ENCODE peak calls at places on chromosome 17, in six cellular contexts. One of them, this sample, is unnamed.

GRCh38 chr17:4365628-4366311 is 705 bp downstream of the UBE2G1 start:
- DNase-seq in pancreas: peak; percentile 48
- DNase-seq in esophagus muscularis mucosa: no peak
- DNase-seq in fibroblast of lung: peak; percentile 11
- DNase-seq in cardiac muscle cell: peak; percentile 68
- DNase-seq in upper lobe of right lung: no peak
- DNase-seq in this sample: peak; percentile 40

GRCh38 chr17:17109231-17109630 is 67.0 kb downstream of the MPRIP start:
- DNase-seq in pancreas: no peak
- DNase-seq in esophagus muscularis mucosa: no peak
- DNase-seq in fibroblast of lung: no peak
- DNase-seq in cardiac muscle cell: no peak
- DNase-seq in upper lobe of right lung: no peak
- DNase-seq in this sample: no peak

GRCh38 chr17:77372444-77373297 is 231.9 kb downstream of the SEC14L1 start:
- DNase-seq in pancreas: peak; percentile 65
- DNase-seq in esophagus muscularis mucosa: no peak
- DNase-seq in fibroblast of lung: peak; percentile 80
- DNase-seq in cardiac muscle cell: peak; percentile 96
- DNase-seq in upper lobe of right lung: peak; percentile 90
- DNase-seq in this sample: no peak

GRCh38 chr17:45936610-45937009 is 42.3 kb downstream of the MAPT start:
- DNase-seq in pancreas: no peak
- DNase-seq in esophagus muscularis mucosa: no peak
- DNase-seq in fibroblast of lung: no peak
- DNase-seq in cardiac muscle cell: no peak
- DNase-seq in upper lobe of right lung: no peak
- DNase-seq in this sample: no peak

GRCh38 chr17:5446786-5447185 is 7.8 kb upstream of the C1QBP start:
- DNase-seq in pancreas: no peak
- DNase-seq in esophagus muscularis mucosa: no peak
- DNase-seq in fibroblast of lung: no peak
- DNase-seq in cardiac muscle cell: no peak
- DNase-seq in upper lobe of right lung: no peak
- DNase-seq in this sample: no peak

GRCh38 chr17:73566905-73567782 is 77.1 kb downstream of the SDK2 start:
- DNase-seq in pancreas: no peak
- DNase-seq in esophagus muscularis mucosa: no peak
- DNase-seq in fibroblast of lung: no peak
- DNase-seq in cardiac muscle cell: no peak
- DNase-seq in upper lobe of right lung: no peak
- DNase-seq in this sample: no peak

GRCh38 chr17:29617481-29618271 is 5.0 kb downstream of the CORO6 start:
- DNase-seq in pancreas: peak; percentile 81
- DNase-seq in esophagus muscularis mucosa: no peak
- DNase-seq in fibroblast of lung: peak; percentile 65
- DNase-seq in cardiac muscle cell: peak; percentile 65
- DNase-seq in upper lobe of right lung: peak; percentile 94
- DNase-seq in this sample: peak; percentile 81

GRCh38 chr17:74020522-74020921 is 183.0 kb upstream of the RPL38 start:
- DNase-seq in pancreas: no peak
- DNase-seq in esophagus muscularis mucosa: no peak
- DNase-seq in fibroblast of lung: no peak
- DNase-seq in cardiac muscle cell: no peak
- DNase-seq in upper lobe of right lung: no peak
- DNase-seq in this sample: no peak

GRCh38 chr17:7858487-7858832 is 657 bp downstream of the CYB5D1 start:
- DNase-seq in pancreas: peak; percentile 56
- DNase-seq in esophagus muscularis mucosa: no peak
- DNase-seq in fibroblast of lung: peak; percentile 57
- DNase-seq in cardiac muscle cell: peak; percentile 62
- DNase-seq in upper lobe of right lung: peak; percentile 72
- DNase-seq in this sample: peak; percentile 59

GRCh38 chr17:32191306-32191705 is 49.0 kb downstream of the RHOT1 start:
- DNase-seq in pancreas: no peak
- DNase-seq in esophagus muscularis mucosa: no peak
- DNase-seq in fibroblast of lung: peak; percentile 44
- DNase-seq in cardiac muscle cell: no peak
- DNase-seq in upper lobe of right lung: no peak
- DNase-seq in this sample: no peak

GRCh38 chr17:61314368-61315078 is 85.1 kb upstream of the TBX2 start:
- DNase-seq in pancreas: no peak
- DNase-seq in esophagus muscularis mucosa: no peak
- DNase-seq in fibroblast of lung: peak; percentile 91
- DNase-seq in cardiac muscle cell: peak; percentile 43
- DNase-seq in upper lobe of right lung: no peak
- DNase-seq in this sample: no peak

GRCh38 chr17:60305141-60305540 is 86.8 kb downstream of the USP32 start:
- DNase-seq in pancreas: peak; percentile 15
- DNase-seq in esophagus muscularis mucosa: no peak
- DNase-seq in fibroblast of lung: no peak
- DNase-seq in cardiac muscle cell: no peak
- DNase-seq in upper lobe of right lung: no peak
- DNase-seq in this sample: no peak

GRCh38 chr17:59361386-59361785 is 29.9 kb downstream of the YPEL2 start:
- DNase-seq in pancreas: no peak
- DNase-seq in esophagus muscularis mucosa: no peak
- DNase-seq in fibroblast of lung: peak; percentile 96
- DNase-seq in cardiac muscle cell: no peak
- DNase-seq in upper lobe of right lung: no peak
- DNase-seq in this sample: no peak

GRCh38 chr17:49708515-49709161 is 874 bp upstream of the SLC35B1 start:
- DNase-seq in pancreas: no peak
- DNase-seq in esophagus muscularis mucosa: no peak
- DNase-seq in fibroblast of lung: peak; percentile 15
- DNase-seq in cardiac muscle cell: no peak
- DNase-seq in upper lobe of right lung: no peak
- DNase-seq in this sample: no peak

GRCh38 chr17:51035436-51035835 is 85.2 kb downstream of the SPAG9 start:
- DNase-seq in pancreas: no peak
- DNase-seq in esophagus muscularis mucosa: no peak
- DNase-seq in fibroblast of lung: peak; percentile 97
- DNase-seq in cardiac muscle cell: peak; percentile 14
- DNase-seq in upper lobe of right lung: no peak
- DNase-seq in this sample: no peak

DNA sequence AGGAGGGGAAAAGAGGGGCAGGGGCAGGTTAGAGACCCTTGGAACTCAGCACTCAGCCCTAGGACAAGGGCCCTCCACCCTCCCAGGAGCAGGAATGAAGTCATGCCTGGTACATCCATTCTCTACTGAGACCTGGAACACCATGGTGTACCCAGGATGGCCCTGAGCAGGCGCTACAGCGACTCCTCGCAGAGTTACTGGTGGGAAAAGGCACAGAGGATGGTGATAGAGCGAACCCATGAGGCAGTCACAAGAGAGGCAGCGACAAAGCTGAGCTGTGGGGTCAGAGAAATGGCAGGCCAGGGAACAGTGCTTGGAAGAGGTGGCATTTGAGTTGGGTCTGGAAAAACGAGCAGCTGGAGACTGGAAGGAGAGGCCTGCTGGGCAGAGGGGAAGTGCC is 37.5 kb downstream of the SRCIN1 start:
- DNase-seq in pancreas: no peak
- DNase-seq in esophagus muscularis mucosa: no peak
- DNase-seq in fibroblast of lung: no peak
- DNase-seq in cardiac muscle cell: no peak
- DNase-seq in upper lobe of right lung: no peak
- DNase-seq in this sample: no peak
- TF ChIP-seq CTCF in pancreas: no peak
- TF ChIP-seq CTCF in esophagus muscularis mucosa: no peak
- TF ChIP-seq CTCF in fibroblast of lung: no peak
- TF ChIP-seq CTCF in cardiac muscle cell: no peak
- TF ChIP-seq CTCF in upper lobe of right lung: no peak
- TF ChIP-seq CTCF in this sample: no peak

GRCh38 chr17:35068249-35068648 is 4.7 kb upstream of the RFFL start:
- DNase-seq in pancreas: no peak
- DNase-seq in esophagus muscularis mucosa: no peak
- DNase-seq in fibroblast of lung: no peak
- DNase-seq in cardiac muscle cell: no peak
- DNase-seq in upper lobe of right lung: no peak
- DNase-seq in this sample: no peak

GRCh38 chr17:35062284-35062683 is 1.2 kb downstream of the RFFL start:
- DNase-seq in pancreas: no peak
- DNase-seq in esophagus muscularis mucosa: no peak
- DNase-seq in fibroblast of lung: no peak
- DNase-seq in cardiac muscle cell: no peak
- DNase-seq in upper lobe of right lung: no peak
- DNase-seq in this sample: no peak

GRCh38 chr17:35065880-35066279 is 2.4 kb upstream of the RFFL start:
- DNase-seq in pancreas: no peak
- DNase-seq in esophagus muscularis mucosa: no peak
- DNase-seq in fibroblast of lung: no peak
- DNase-seq in cardiac muscle cell: no peak
- DNase-seq in upper lobe of right lung: no peak
- DNase-seq in this sample: no peak

GRCh38 chr17:35069311-35069710 is 5.8 kb upstream of the RFFL start:
- DNase-seq in pancreas: no peak
- DNase-seq in esophagus muscularis mucosa: no peak
- DNase-seq in fibroblast of lung: peak; percentile 43
- DNase-seq in cardiac muscle cell: no peak
- DNase-seq in upper lobe of right lung: no peak
- DNase-seq in this sample: no peak

GRCh38 chr17:35063514-35064223 is at the start of gene RFFL:
- DNase-seq in pancreas: peak; percentile 93
- DNase-seq in esophagus muscularis mucosa: peak; percentile 96
- DNase-seq in fibroblast of lung: peak; percentile 97
- DNase-seq in cardiac muscle cell: peak; percentile 75
- DNase-seq in upper lobe of right lung: peak; percentile 85
- DNase-seq in this sample: peak; percentile 91
- H3K4me1 ChIP-seq in pancreas: peaks cover 16% of the 10 kb centered on the region
- H3K4me1 ChIP-seq in esophagus muscularis mucosa: peaks cover 14% of the 10 kb centered on the region
- H3K4me1 ChIP-seq in fibroblast of lung: peaks cover 10% of the 10 kb centered on the region
- H3K4me1 ChIP-seq in cardiac muscle cell: peaks cover 6% of the 10 kb centered on the region
- H3K4me1 ChIP-seq in upper lobe of right lung: peaks cover 10% of the 10 kb centered on the region
- H3K4me1 ChIP-seq in this sample: peaks cover 27% of the 10 kb centered on the region

GRCh38 chr17:82241926-82242697 is 13.3 kb downstream of the SLC16A3 start:
- DNase-seq in pancreas: no peak
- DNase-seq in esophagus muscularis mucosa: no peak
- DNase-seq in fibroblast of lung: peak; percentile 63
- DNase-seq in cardiac muscle cell: peak; percentile 64
- DNase-seq in upper lobe of right lung: no peak
- DNase-seq in this sample: no peak
- TF ChIP-seq CTCF in pancreas: no peak
- TF ChIP-seq CTCF in esophagus muscularis mucosa: no peak
- TF ChIP-seq CTCF in fibroblast of lung: no peak
- TF ChIP-seq CTCF in cardiac muscle cell: no peak
- TF ChIP-seq CTCF in upper lobe of right lung: no peak
- TF ChIP-seq CTCF in this sample: no peak

GRCh38 chr17:81428521-81428920 is 33.3 kb downstream of the BAHCC1 start:
- DNase-seq in pancreas: no peak
- DNase-seq in esophagus muscularis mucosa: no peak
- DNase-seq in fibroblast of lung: no peak
- DNase-seq in cardiac muscle cell: no peak
- DNase-seq in upper lobe of right lung: no peak
- DNase-seq in this sample: no peak

GRCh38 chr17:81429813-81430510 is 34.7 kb downstream of the BAHCC1 start:
- DNase-seq in pancreas: no peak
- DNase-seq in esophagus muscularis mucosa: no peak
- DNase-seq in fibroblast of lung: no peak
- DNase-seq in cardiac muscle cell: no peak
- DNase-seq in upper lobe of right lung: no peak
- DNase-seq in this sample: no peak

GRCh38 chr17:81428945-81429344 is 33.7 kb downstream of the BAHCC1 start:
- DNase-seq in pancreas: no peak
- DNase-seq in esophagus muscularis mucosa: no peak
- DNase-seq in fibroblast of lung: no peak
- DNase-seq in cardiac muscle cell: no peak
- DNase-seq in upper lobe of right lung: no peak
- DNase-seq in this sample: no peak

GRCh38 chr17:81428121-81428515 is 32.9 kb downstream of the BAHCC1 start:
- DNase-seq in pancreas: no peak
- DNase-seq in esophagus muscularis mucosa: no peak
- DNase-seq in fibroblast of lung: peak; percentile 38
- DNase-seq in cardiac muscle cell: no peak
- DNase-seq in upper lobe of right lung: no peak
- DNase-seq in this sample: no peak

GRCh38 chr17:81429353-81429774 is 34.1 kb downstream of the BAHCC1 start:
- DNase-seq in pancreas: peak; percentile 81
- DNase-seq in esophagus muscularis mucosa: no peak
- DNase-seq in fibroblast of lung: peak; percentile 64
- DNase-seq in cardiac muscle cell: no peak
- DNase-seq in upper lobe of right lung: peak; percentile 89
- DNase-seq in this sample: no peak
- H3K4me1 ChIP-seq in pancreas: peaks cover 32% of the 10 kb centered on the region
- H3K4me1 ChIP-seq in esophagus muscularis mucosa: peaks cover 58% of the 10 kb centered on the region
- H3K4me1 ChIP-seq in fibroblast of lung: peaks cover 9% of the 10 kb centered on the region
- H3K4me1 ChIP-seq in cardiac muscle cell: no peaks in the 10 kb centered on the region
- H3K4me1 ChIP-seq in upper lobe of right lung: peaks cover 36% of the 10 kb centered on the region
- H3K4me1 ChIP-seq in this sample: no peaks in the 10 kb centered on the region

GRCh38 chr17:58312824-58313223 is 15.8 kb downstream of the TSPOAP1 start:
- DNase-seq in pancreas: no peak
- DNase-seq in esophagus muscularis mucosa: no peak
- DNase-seq in fibroblast of lung: no peak
- DNase-seq in cardiac muscle cell: no peak
- DNase-seq in upper lobe of right lung: no peak
- DNase-seq in this sample: no peak
- TF ChIP-seq CTCF in pancreas: no peak
- TF ChIP-seq CTCF in esophagus muscularis mucosa: no peak
- TF ChIP-seq CTCF in fibroblast of lung: peak; percentile 4
- TF ChIP-seq CTCF in cardiac muscle cell: no peak
- TF ChIP-seq CTCF in upper lobe of right lung: no peak
- TF ChIP-seq CTCF in this sample: no peak

GRCh38 chr17:9237053-9237410 is 215.7 kb downstream of the NTN1 start:
- DNase-seq in pancreas: no peak
- DNase-seq in esophagus muscularis mucosa: no peak
- DNase-seq in fibroblast of lung: peak; percentile 47
- DNase-seq in cardiac muscle cell: no peak
- DNase-seq in upper lobe of right lung: no peak
- DNase-seq in this sample: no peak
- H3K4me1 ChIP-seq in pancreas: peaks cover 6% of the 10 kb centered on the region
- H3K4me1 ChIP-seq in esophagus muscularis mucosa: peaks cover 29% of the 10 kb centered on the region
- H3K4me1 ChIP-seq in fibroblast of lung: peaks cover 4% of the 10 kb centered on the region
- H3K4me1 ChIP-seq in cardiac muscle cell: peaks cover 9% of the 10 kb centered on the region
- H3K4me1 ChIP-seq in upper lobe of right lung: peaks cover 21% of the 10 kb centered on the region
- H3K4me1 ChIP-seq in this sample: no peaks in the 10 kb centered on the region

GRCh38 chr17:72097144-72097543 is 23.7 kb upstream of the SOX9 start:
- DNase-seq in pancreas: no peak
- DNase-seq in esophagus muscularis mucosa: no peak
- DNase-seq in fibroblast of lung: peak; percentile 40
- DNase-seq in cardiac muscle cell: no peak
- DNase-seq in upper lobe of right lung: no peak
- DNase-seq in this sample: no peak
- TF ChIP-seq CTCF in pancreas: no peak
- TF ChIP-seq CTCF in esophagus muscularis mucosa: no peak
- TF ChIP-seq CTCF in fibroblast of lung: no peak
- TF ChIP-seq CTCF in cardiac muscle cell: no peak
- TF ChIP-seq CTCF in upper lobe of right lung: no peak
- TF ChIP-seq CTCF in this sample: peak; percentile 1

This sample was measured in Caco-2.